ENCODE peak calls at places on chromosomes 2 and 18, in five cellular contexts. E is PC-9, X is cardiac fibroblast, M is stomach, W is AG10803. S is an unnamed sample.

GRCh38 chr18:79436556-79437275 is 41.0 kb downstream of the NFATC1 start:
- DNase-seq in M (no peak), X (no peak), E (no peak), W (no peak), S (no peak)

GRCh38 chr2:88606371-88607030 is 20.8 kb downstream of the EIF2AK3 start:
- DNase-seq in M (no peak), E (no peak), X (no peak), W (no peak), S (no peak)

GRCh38 chr2:231680284-231680991 is 27.9 kb upstream of the PTMA start:
- DNase-seq in X (no peak), E (peak), M (peak), W (no peak), S (no peak)

GRCh38 chr18:12657048-12657848 is 659 bp downstream of the SPIRE1 start:
- DNase-seq in X (peak), W (peak), M (peak), E (peak), S (peak)

GRCh38 chr2:112023707-112024106 is 31.4 kb upstream of the TMEM87B start:
- DNase-seq in M (no peak), E (no peak), X (no peak), W (no peak), S (no peak)

GRCh38 chr2:106572541-106573148 is 85.5 kb downstream of the CD8B2 start:
- DNase-seq in X (no peak), W (no peak), M (no peak), E (peak), S (no peak)

GRCh38 chr2:32742381-32742780 is 114.5 kb downstream of the TTC27 start:
- DNase-seq in W (no peak), E (no peak), X (no peak), M (no peak), S (no peak)

GRCh38 chr2:177533253-177533652 is 140.7 kb downstream of the AGPS start:
- DNase-seq in E (no peak), X (no peak), W (no peak), M (no peak), S (no peak)

GRCh38 chr18:74498712-74499629 is 2.8 kb downstream of the CNDP2 start:
- DNase-seq in X (peak), E (peak), M (peak), W (peak), S (peak)

GRCh38 chr2:151973013-151973900 is 125.6 kb downstream of the CACNB4 start:
- DNase-seq in M (no peak), X (no peak), E (no peak), W (no peak), S (no peak)

GRCh38 chr2:217970206-217970605 is 32.6 kb downstream of the TNS1 start:
- DNase-seq in E (no peak), W (peak), M (no peak), X (no peak), S (no peak)
- TF ChIP-seq CTCF in E (no peak), W (no peak), M (no peak), X (no peak), S (no peak)

GRCh38 chr2:42106257-42106816 is 58.5 kb downstream of the PKDCC start:
- DNase-seq in M (no peak), W (no peak), E (no peak), X (no peak), S (no peak)
- H3K4me3 ChIP-seq in M (no peak), W (no peak), E (no peak), X (no peak), S (no peak)

GRCh38 chr18:34219651-34220050 is 5.1 kb downstream of the NOL4 start:
- DNase-seq in E (no peak), M (no peak), W (no peak), X (no peak), S (no peak)
- TF ChIP-seq CTCF in E (no peak), M (no peak), W (no peak), X (no peak), S (no peak)

GRCh38 chr2:43100362-43100882 is 126.0 kb downstream of the ZFP36L2 start:
- DNase-seq in X (no peak), M (no peak), W (no peak), E (no peak), S (no peak)
- H3K4me3 ChIP-seq in X (no peak), M (peak), W (no peak), E (no peak), S (no peak)

GRCh38 chr2:219174801-219175200 is 1.9 kb downstream of the CNPPD1 start:
- DNase-seq in W (no peak), M (no peak), X (no peak), E (no peak), S (no peak)

GRCh38 chr2:219175486-219175885 is 1.2 kb downstream of the CNPPD1 start:
- DNase-seq in W (no peak), M (no peak), E (no peak), X (no peak), S (no peak)

GRCh38 chr2:219177594-219178376 is at the start of gene RETREG2:
- DNase-seq in E (peak), M (peak), X (peak), W (peak), S (peak)

GRCh38 chr2:219176818-219177593 is at the start of gene CNPPD1:
- DNase-seq in M (peak), W (peak), X (peak), E (peak), S (peak)

DNA sequence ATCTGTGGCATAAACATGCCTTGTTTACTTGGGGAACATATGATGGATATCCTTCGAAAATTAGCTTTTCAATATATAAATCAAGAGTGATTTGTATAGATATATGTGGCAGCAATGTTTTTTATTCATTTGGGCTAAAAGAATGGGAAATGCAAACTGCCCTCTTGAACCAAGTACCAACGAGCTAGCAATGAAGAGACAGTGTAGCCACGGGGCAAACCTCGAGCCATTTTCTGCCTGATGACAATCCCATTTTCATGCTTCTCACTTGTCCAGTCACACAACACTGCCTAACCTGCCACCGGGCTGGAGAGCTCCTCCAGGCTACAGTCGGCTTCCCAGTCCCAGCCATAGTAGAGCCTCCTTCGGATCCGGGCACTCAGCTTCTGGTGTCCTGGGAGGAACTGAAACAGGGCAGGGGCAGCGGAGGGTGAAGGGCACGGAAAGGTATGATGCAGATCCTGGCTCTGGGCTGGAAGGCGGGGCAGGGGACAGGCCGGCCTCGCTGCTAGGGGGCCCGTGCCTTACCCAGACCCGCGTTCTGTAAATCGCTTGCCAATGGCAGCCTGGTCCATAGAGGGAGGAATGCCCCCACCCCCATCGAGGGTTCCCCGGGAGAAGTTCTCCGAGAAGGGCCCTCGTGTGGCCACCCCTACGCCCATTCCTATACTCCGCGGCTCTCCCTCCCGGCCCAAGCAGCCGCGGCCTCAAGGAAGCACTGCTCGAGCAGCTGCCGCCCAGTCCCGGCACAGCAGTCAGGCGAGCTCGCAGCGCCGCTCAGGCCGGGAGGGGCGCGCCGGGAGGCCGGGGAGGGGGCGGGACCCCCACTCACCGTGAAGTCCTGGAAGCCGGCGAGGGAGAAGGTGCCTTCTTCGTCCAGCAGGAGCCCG is 552 bp downstream of the CNPPD1 start:
- DNase-seq in M (peak), X (peak), E (no peak), W (peak), S (peak)
- TF ChIP-seq CTCF in M (no peak), X (no peak), E (no peak), W (peak), S (no peak)

GRCh38 chr2:54578668-54579045 is 122.5 kb downstream of the SPTBN1 start:
- DNase-seq in M (no peak), X (no peak), W (no peak), E (no peak), S (no peak)

GRCh38 chr2:54579682-54580349 is 123.7 kb downstream of the SPTBN1 start:
- DNase-seq in M (peak), W (no peak), X (no peak), E (no peak), S (no peak)

GRCh38 chr2:54577944-54578667 is 122.0 kb downstream of the SPTBN1 start:
- DNase-seq in M (no peak), E (no peak), W (no peak), X (peak), S (no peak)

GRCh38 chr2:54577035-54577434 is 120.9 kb downstream of the SPTBN1 start:
- DNase-seq in E (no peak), W (no peak), M (peak), X (no peak), S (no peak)

DNA sequence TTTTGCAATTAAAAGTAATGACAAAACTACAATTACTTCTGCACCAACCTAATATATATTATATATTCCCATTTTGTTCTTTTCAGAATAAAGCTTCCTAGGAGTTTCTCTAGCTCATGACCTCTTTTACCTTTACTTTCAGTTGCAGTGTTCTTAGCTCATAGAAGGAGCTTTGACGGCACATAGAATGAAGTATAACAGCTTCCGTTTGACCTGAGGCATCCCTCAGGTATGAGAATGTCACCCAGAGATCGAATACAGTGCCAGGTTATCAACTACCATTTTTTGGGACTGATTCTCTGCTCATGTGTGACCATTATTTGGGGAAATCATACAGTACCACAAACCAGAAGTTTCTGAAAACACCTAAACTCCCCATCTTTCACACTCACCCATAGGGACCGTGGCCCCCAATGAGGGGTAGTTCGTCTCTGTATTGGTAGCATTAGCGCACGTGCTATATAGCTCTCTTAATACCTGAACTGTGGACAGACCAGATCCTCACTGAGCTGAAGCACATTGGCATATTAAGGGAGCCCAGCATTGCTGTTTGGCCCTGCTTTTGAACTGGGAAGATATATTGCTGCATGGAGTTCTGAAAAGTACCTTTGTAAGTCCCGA is 123.0 kb downstream of the SPTBN1 start:
- DNase-seq in X (no peak), M (no peak), W (no peak), E (no peak), S (no peak)
- H3K4me3 ChIP-seq in X (no peak), M (no peak), W (no peak), E (no peak), S (no peak)